ENCODE peak calls at places on chromosomes 3 and 15, in four cellular contexts. One of them, this sample, is unnamed.

GRCh38 chr15:101490408-101490891 is 943 bp upstream of the PCSK6 start:
- DNase-seq in PC-9: no peak
- DNase-seq in left cardiac atrium: no peak
- DNase-seq in NCI-H1417: no peak
- DNase-seq in this sample: no peak

GRCh38 chr15:44812029-44812517 is 75.7 kb downstream of the TRIM69 start:
- DNase-seq in PC-9: no peak
- DNase-seq in NCI-H1417: peak; percentile 90
- DNase-seq in left cardiac atrium: peak; percentile 32
- DNase-seq in this sample: no peak

GRCh38 chr15:58477228-58477627 is 45.4 kb downstream of the LIPC start:
- DNase-seq in left cardiac atrium: no peak
- DNase-seq in PC-9: no peak
- DNase-seq in NCI-H1417: no peak
- DNase-seq in this sample: no peak

GRCh38 chr3:189119947-189120346 is 51.8 kb upstream of the TPRG1 start:
- DNase-seq in left cardiac atrium: no peak
- DNase-seq in PC-9: no peak
- DNase-seq in NCI-H1417: no peak
- DNase-seq in this sample: no peak

GRCh38 chr3:55486101-55486856 is 827 bp downstream of the WNT5A start:
- DNase-seq in PC-9: no peak
- DNase-seq in left cardiac atrium: peak; percentile 67
- DNase-seq in NCI-H1417: peak; percentile 56
- DNase-seq in this sample: peak; percentile 56

GRCh38 chr15:95972136-95972553 is 358.4 kb upstream of the NR2F2 start:
- DNase-seq in PC-9: no peak
- DNase-seq in NCI-H1417: no peak
- DNase-seq in left cardiac atrium: peak; percentile 33
- DNase-seq in this sample: peak; percentile 47

GRCh38 chr3:123618768-123619484 is 34.1 kb upstream of the HACD2 start:
- DNase-seq in PC-9: peak; percentile 58
- DNase-seq in left cardiac atrium: peak; percentile 68
- DNase-seq in NCI-H1417: no peak
- DNase-seq in this sample: peak; percentile 91

GRCh38 chr3:195450731-195451229 is 8.0 kb upstream of the ACAP2 start:
- DNase-seq in left cardiac atrium: no peak
- DNase-seq in PC-9: no peak
- DNase-seq in NCI-H1417: no peak
- DNase-seq in this sample: no peak

GRCh38 chr15:57198654-57199241 is 177.6 kb upstream of the CGNL1 start:
- DNase-seq in left cardiac atrium: no peak
- DNase-seq in NCI-H1417: peak; percentile 93
- DNase-seq in PC-9: no peak
- DNase-seq in this sample: no peak

GRCh38 chr3:46632792-46633191 is 20.5 kb downstream of the FAM240A start:
- DNase-seq in left cardiac atrium: no peak
- DNase-seq in NCI-H1417: no peak
- DNase-seq in PC-9: no peak
- DNase-seq in this sample: no peak

GRCh38 chr15:50786871-50787270 is 21.4 kb upstream of the SPPL2A start:
- DNase-seq in PC-9: no peak
- DNase-seq in NCI-H1417: no peak
- DNase-seq in left cardiac atrium: no peak
- DNase-seq in this sample: no peak

GRCh38 chr3:126375835-126376331 is 18.7 kb upstream of the KLF15 start:
- DNase-seq in left cardiac atrium: no peak
- DNase-seq in NCI-H1417: no peak
- DNase-seq in PC-9: no peak
- DNase-seq in this sample: peak; percentile 52

GRCh38 chr15:50712018-50712417 is 25.4 kb upstream of the TRPM7 start:
- DNase-seq in left cardiac atrium: no peak
- DNase-seq in NCI-H1417: no peak
- DNase-seq in PC-9: no peak
- DNase-seq in this sample: no peak

GRCh38 chr3:53502737-53503136 is 8.3 kb downstream of the CACNA1D start:
- DNase-seq in PC-9: no peak
- DNase-seq in left cardiac atrium: no peak
- DNase-seq in NCI-H1417: no peak
- DNase-seq in this sample: no peak

GRCh38 chr3:98945006-98945626 is 43.6 kb upstream of the DCBLD2 start:
- DNase-seq in NCI-H1417: no peak
- DNase-seq in left cardiac atrium: no peak
- DNase-seq in PC-9: no peak
- DNase-seq in this sample: no peak

GRCh38 chr3:105436687-105437086 is 70.0 kb downstream of the ALCAM start:
- DNase-seq in left cardiac atrium: no peak
- DNase-seq in NCI-H1417: no peak
- DNase-seq in PC-9: no peak
- DNase-seq in this sample: no peak

GRCh38 chr3:169522595-169523529 is 140.7 kb downstream of the MECOM start:
- DNase-seq in left cardiac atrium: no peak
- DNase-seq in NCI-H1417: peak; percentile 24
- DNase-seq in PC-9: no peak
- DNase-seq in this sample: no peak

GRCh38 chr3:51982352-51982837 is 940 bp upstream of the ACY1 start:
- DNase-seq in PC-9: peak; percentile 74
- DNase-seq in NCI-H1417: peak; percentile 59
- DNase-seq in left cardiac atrium: no peak
- DNase-seq in this sample: no peak

GRCh38 chr3:118573922-118574321 is 460.7 kb downstream of the IGSF11 start:
- DNase-seq in left cardiac atrium: no peak
- DNase-seq in NCI-H1417: no peak
- DNase-seq in PC-9: no peak
- DNase-seq in this sample: no peak

GRCh38 chr3:188261011-188261410 is 107.1 kb downstream of the LPP start:
- DNase-seq in NCI-H1417: no peak
- DNase-seq in PC-9: no peak
- DNase-seq in left cardiac atrium: no peak
- DNase-seq in this sample: no peak

GRCh38 chr3:39153977-39154299 is 547 bp upstream of the CSRNP1 start:
- DNase-seq in left cardiac atrium: no peak
- DNase-seq in NCI-H1417: no peak
- DNase-seq in PC-9: no peak
- DNase-seq in this sample: no peak

GRCh38 chr3:153277029-153277428 is 115.0 kb downstream of the RAP2B start:
- DNase-seq in NCI-H1417: no peak
- DNase-seq in left cardiac atrium: no peak
- DNase-seq in PC-9: no peak
- DNase-seq in this sample: no peak

GRCh38 chr3:42732196-42732828 is 29.7 kb upstream of the HHATL start:
- DNase-seq in NCI-H1417: no peak
- DNase-seq in PC-9: no peak
- DNase-seq in left cardiac atrium: no peak
- DNase-seq in this sample: no peak

GRCh38 chr3:143849854-143850549 is 1.7 kb upstream of the SLC9A9 start:
- DNase-seq in left cardiac atrium: no peak
- DNase-seq in PC-9: no peak
- DNase-seq in NCI-H1417: no peak
- DNase-seq in this sample: no peak

GRCh38 chr3:24829011-24829581 is 334.4 kb upstream of the THRB start:
- DNase-seq in PC-9: no peak
- DNase-seq in NCI-H1417: peak; percentile 63
- DNase-seq in left cardiac atrium: peak; percentile 49
- DNase-seq in this sample: peak; percentile 45

GRCh38 chr15:90552162-90552928 is 22.6 kb downstream of the CRTC3 start:
- DNase-seq in left cardiac atrium: no peak
- DNase-seq in NCI-H1417: no peak
- DNase-seq in PC-9: no peak
- DNase-seq in this sample: no peak

GRCh38 chr3:105401254-105401653 is 34.5 kb downstream of the ALCAM start:
- DNase-seq in left cardiac atrium: no peak
- DNase-seq in PC-9: no peak
- DNase-seq in NCI-H1417: no peak
- DNase-seq in this sample: no peak

GRCh38 chr3:37713820-37714204 is 147.9 kb upstream of the CTDSPL start:
- DNase-seq in PC-9: no peak
- DNase-seq in left cardiac atrium: no peak
- DNase-seq in NCI-H1417: no peak
- DNase-seq in this sample: no peak

GRCh38 chr3:37700849-37701248 is 160.8 kb upstream of the CTDSPL start:
- DNase-seq in left cardiac atrium: no peak
- DNase-seq in NCI-H1417: no peak
- DNase-seq in PC-9: no peak
- DNase-seq in this sample: no peak

GRCh38 chr3:184322731-184323487 is 8.5 kb downstream of the EIF4G1 start:
- DNase-seq in NCI-H1417: no peak
- DNase-seq in left cardiac atrium: peak; percentile 70
- DNase-seq in PC-9: no peak
- DNase-seq in this sample: no peak

GRCh38 chr3:21859124-21859781 is 108.2 kb upstream of the ZNF385D start:
- DNase-seq in PC-9: no peak
- DNase-seq in left cardiac atrium: peak; percentile 21
- DNase-seq in NCI-H1417: no peak
- DNase-seq in this sample: no peak

GRCh38 chr15:70702584-70702983 is 60.8 kb downstream of the UACA start:
- DNase-seq in left cardiac atrium: no peak
- DNase-seq in NCI-H1417: no peak
- DNase-seq in PC-9: no peak
- DNase-seq in this sample: no peak

GRCh38 chr3:170350515-170351413 is 6.8 kb upstream of the SKIL start:
- DNase-seq in NCI-H1417: no peak
- DNase-seq in PC-9: no peak
- DNase-seq in left cardiac atrium: no peak
- DNase-seq in this sample: no peak

GRCh38 chr3:188241072-188241471 is 87.1 kb downstream of the LPP start:
- DNase-seq in NCI-H1417: no peak
- DNase-seq in left cardiac atrium: peak; percentile 50
- DNase-seq in PC-9: no peak
- DNase-seq in this sample: no peak

GRCh38 chr3:69107841-69108240 is 14.6 kb downstream of the LMOD3 start:
- DNase-seq in PC-9: no peak
- DNase-seq in left cardiac atrium: no peak
- DNase-seq in NCI-H1417: no peak
- DNase-seq in this sample: no peak

GRCh38 chr15:75672646-75673425 is 25.1 kb downstream of the SNX33 start:
- DNase-seq in left cardiac atrium: no peak
- DNase-seq in NCI-H1417: no peak
- DNase-seq in PC-9: peak; percentile 81
- DNase-seq in this sample: peak; percentile 86

GRCh38 chr3:163368168-163368567 is 1710.1 kb downstream of the SI start:
- DNase-seq in PC-9: no peak
- DNase-seq in left cardiac atrium: no peak
- DNase-seq in NCI-H1417: no peak
- DNase-seq in this sample: no peak

This sample was measured in aorta.